ENCODE peak calls at places on chromosomes 11 and 22, in eight cellular contexts. A is AG04450, G is neural progenitor cell, U is colonic mucosa, O is aorta, C is left ventricle myocardium inferior, P is GM23248, Z is heart left ventricle. X is an unnamed sample.

GRCh38 chr11:111565111-111565720 is 24.7 kb downstream of the LAYN start:
- DNase-seq in U (peak), Z (peak), O (no peak), G (peak), P (peak), C (peak), A (no peak), X (no peak)

GRCh38 chr11:120182790-120183491 is 27.9 kb upstream of the OAF start:
- DNase-seq in O (peak), A (no peak), G (no peak), Z (peak), P (peak), U (peak), C (peak), X (peak)

GRCh38 chr11:30128269-30128932 is 102.4 kb upstream of the FSHB start:
- DNase-seq in P (peak), U (no peak), G (peak), Z (no peak), O (no peak), A (peak), C (no peak), X (no peak)

GRCh38 chr11:59560702-59561469 is 49.5 kb downstream of the OR4D9 start:
- DNase-seq in U (peak), G (peak), C (peak), A (no peak), O (peak), Z (peak), P (peak), X (peak)

GRCh38 chr22:44891791-44892190 is 118.0 kb downstream of the PHF21B start:
- DNase-seq in P (no peak), O (peak), A (no peak), Z (no peak), U (no peak), C (no peak), G (no peak), X (peak)

GRCh38 chr11:65432133-65432650 is 9.6 kb downstream of the NEAT1 start:
- DNase-seq in P (peak), O (no peak), C (no peak), Z (no peak), G (no peak), A (no peak), U (no peak), X (no peak)

GRCh38 chr22:40477683-40478348 is 107.4 kb downstream of the SGSM3 start:
- DNase-seq in O (no peak), U (no peak), C (no peak), P (no peak), G (no peak), A (no peak), Z (no peak), X (no peak)

GRCh38 chr11:110446594-110446993 is 16.8 kb downstream of the FDX1 start:
- DNase-seq in U (no peak), A (no peak), C (no peak), Z (no peak), P (no peak), G (no peak), O (no peak), X (no peak)

GRCh38 chr11:134062255-134063030 is 6.4 kb upstream of the JAM3 start:
- DNase-seq in Z (no peak), G (no peak), U (no peak), O (no peak), C (no peak), P (no peak), A (no peak), X (no peak)

GRCh38 chr22:37482244-37482643 is 3.9 kb downstream of the MFNG start:
- DNase-seq in G (no peak), U (no peak), A (no peak), C (no peak), Z (no peak), O (no peak), P (no peak), X (no peak)

GRCh38 chr11:76656571-76657081 is 13.9 kb downstream of the LRRC32 start:
- DNase-seq in C (no peak), P (no peak), O (peak), A (no peak), Z (peak), U (peak), G (no peak), X (peak)

GRCh38 chr22:22880645-22881044 is 7.0 kb upstream of the IGLL5 start:
- DNase-seq in C (no peak), U (no peak), P (no peak), A (no peak), G (no peak), Z (no peak), O (no peak), X (no peak)

GRCh38 chr11:99452076-99452475 is 431.3 kb downstream of the CNTN5 start:
- DNase-seq in G (no peak), Z (no peak), C (no peak), U (no peak), O (no peak), P (no peak), A (no peak), X (no peak)

GRCh38 chr11:112797072-112797471 is 164.1 kb upstream of the NCAM1 start:
- DNase-seq in G (peak), C (no peak), U (no peak), P (no peak), Z (no peak), O (no peak), A (no peak), X (no peak)

GRCh38 chr11:107844041-107844440 is 14.5 kb downstream of the SLC35F2 start:
- DNase-seq in Z (no peak), G (no peak), A (no peak), C (no peak), U (no peak), P (peak), O (no peak), X (no peak)

GRCh38 chr22:47205562-47205961 is 443.1 kb downstream of the TBC1D22A start:
- DNase-seq in O (no peak), G (no peak), U (no peak), A (no peak), Z (no peak), P (no peak), C (no peak), X (no peak)

GRCh38 chr11:74778581-74778980 is 29.9 kb downstream of the RNF169 start:
- DNase-seq in Z (no peak), A (no peak), G (no peak), O (no peak), C (no peak), U (no peak), P (no peak), X (no peak)

GRCh38 chr11:110297082-110297725 is 790 bp upstream of the RDX start:
- DNase-seq in C (no peak), P (peak), Z (no peak), O (no peak), A (no peak), U (no peak), G (no peak), X (no peak)

GRCh38 chr11:113242767-113243397 is 71.5 kb upstream of the TTC12 start:
- DNase-seq in Z (no peak), U (no peak), C (no peak), G (peak), P (peak), O (no peak), A (no peak), X (no peak)

GRCh38 chr11:117995472-117995871 is 9.3 kb downstream of the IL10RA start:
- DNase-seq in U (no peak), O (no peak), P (no peak), Z (no peak), A (no peak), G (no peak), C (no peak), X (no peak)
- H3K4me3 ChIP-seq in U (no peak), O (no peak), P (no peak), Z (no peak), A (no peak), G (no peak), C (no peak), X (no peak)

DNA sequence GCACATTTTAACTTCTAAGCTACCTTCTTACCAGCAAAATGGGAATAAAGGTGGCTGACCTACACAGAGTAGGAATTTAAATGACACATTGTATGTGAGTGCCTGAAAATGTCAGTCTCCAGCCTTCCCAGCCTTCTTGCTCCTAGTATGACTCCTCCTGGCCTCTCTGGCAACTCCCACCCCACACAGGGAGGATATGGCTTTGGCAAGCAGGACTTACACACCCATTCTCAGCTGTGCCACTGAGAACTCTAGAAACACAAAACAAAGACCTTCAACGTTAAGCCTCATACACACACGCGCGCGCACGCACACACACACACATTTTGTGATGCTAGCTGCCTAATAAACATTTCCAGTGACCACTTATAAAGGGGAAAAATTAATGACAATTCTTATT is 65.8 kb downstream of the PACSIN2 start:
- DNase-seq in G (no peak), U (no peak), P (peak), C (no peak), Z (peak), A (no peak), O (peak), X (no peak)
- H3K27ac ChIP-seq in G (no peak), U (no peak), P (peak), C (peak), Z (peak), A (no peak), O (no peak), X (no peak)

DNA sequence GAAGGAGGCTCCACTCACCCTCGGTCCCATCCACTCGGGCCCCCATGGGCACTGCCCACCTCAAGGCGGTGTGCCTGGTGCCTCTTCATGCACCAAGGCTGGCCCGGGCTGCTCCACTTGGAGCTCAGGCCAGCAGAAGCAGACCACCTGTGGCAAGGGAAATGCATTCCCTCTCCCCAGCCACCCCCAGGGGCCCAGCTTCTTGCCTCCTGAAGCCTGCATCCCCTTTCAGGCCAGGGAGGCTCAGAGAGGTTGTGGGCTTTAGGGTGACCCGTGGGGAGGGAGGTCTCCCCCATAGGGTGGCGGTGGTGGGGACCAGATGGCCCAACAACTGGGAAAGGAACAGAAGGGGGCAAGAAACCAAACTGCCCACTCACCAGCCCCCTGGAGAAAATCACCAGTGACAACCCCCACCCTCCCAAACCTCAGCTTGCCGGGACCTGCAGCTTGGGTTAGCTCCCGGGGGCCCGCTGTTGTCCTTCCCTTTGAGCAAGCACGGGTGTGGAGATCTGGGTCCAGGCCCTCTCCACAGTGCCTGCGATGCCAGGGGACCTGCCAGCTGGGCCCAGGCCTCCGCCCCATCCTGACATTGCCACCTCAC is 8.4 kb downstream of the CBX6 start:
- DNase-seq in G (no peak), C (no peak), Z (no peak), P (no peak), A (no peak), U (no peak), O (peak), X (peak)
- H3K4me3 ChIP-seq in G (no peak), C (no peak), Z (no peak), P (no peak), A (no peak), U (no peak), O (no peak), X (no peak)

GRCh38 chr22:39242809-39243442 is 1.9 kb downstream of the PDGFB start:
- DNase-seq in C (no peak), O (no peak), P (no peak), A (no peak), Z (peak), G (peak), U (peak), X (no peak)

GRCh38 chr22:39242389-39242808 is 2.4 kb downstream of the PDGFB start:
- DNase-seq in Z (peak), C (no peak), O (no peak), G (peak), A (no peak), P (no peak), U (no peak), X (no peak)

GRCh38 chr22:39243443-39244072 is 1.2 kb downstream of the PDGFB start:
- DNase-seq in P (no peak), A (no peak), O (no peak), U (no peak), G (peak), Z (peak), C (no peak), X (no peak)

GRCh38 chr22:39240841-39241631 is 3.7 kb downstream of the PDGFB start:
- DNase-seq in Z (peak), A (no peak), G (peak), P (peak), U (peak), C (peak), O (no peak), X (no peak)

DNA sequence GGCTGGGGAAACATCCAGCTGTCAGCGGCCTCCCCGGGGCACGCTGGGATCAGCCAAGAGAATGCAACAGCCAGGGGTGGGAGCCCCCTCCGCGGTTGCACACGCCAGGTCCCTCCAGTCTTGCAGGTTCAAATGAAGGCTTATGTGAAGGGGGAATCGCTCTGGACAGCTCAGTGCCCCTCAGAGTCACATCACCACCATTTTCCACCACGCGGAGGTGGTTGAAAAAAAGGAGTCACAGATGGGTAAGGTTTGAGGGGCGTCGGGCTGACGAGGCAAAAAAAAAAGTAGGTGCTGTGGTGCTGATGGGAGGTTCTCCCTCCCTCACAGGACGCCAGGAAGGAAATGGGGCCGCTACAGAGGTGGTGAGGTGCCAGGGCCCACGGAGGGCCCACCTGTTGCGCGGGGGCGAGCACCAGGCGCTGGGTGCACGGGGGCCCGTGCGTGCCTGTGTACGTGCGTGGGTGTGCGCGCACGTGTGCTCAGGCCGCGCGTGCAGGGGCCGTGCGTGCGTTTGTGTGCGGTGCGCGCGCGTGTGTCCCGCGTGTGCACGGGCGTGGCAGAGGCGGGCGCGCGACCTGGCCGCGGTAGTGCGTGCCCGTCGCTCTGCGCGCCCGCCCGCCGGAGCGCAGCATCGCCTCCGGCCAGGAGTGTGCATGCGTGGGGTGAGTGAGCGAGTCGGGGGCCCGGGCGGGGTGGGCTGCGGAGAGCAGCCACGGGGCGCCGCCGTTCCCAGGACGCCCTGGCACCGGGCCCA is 3.0 kb downstream of the PDGFB start:
- DNase-seq in C (no peak), O (no peak), P (peak), A (no peak), G (no peak), Z (peak), U (no peak), X (no peak)
- H3K27ac ChIP-seq in C (peak), O (no peak), P (no peak), A (no peak), G (no peak), Z (peak), U (no peak), X (peak)

GRCh38 chr22:18075101-18075730 is 2.6 kb upstream of the PEX26 start:
- DNase-seq in C (no peak), A (no peak), G (no peak), U (no peak), P (no peak), O (no peak), Z (no peak), X (peak)

GRCh38 chr22:18077087-18077638 is 627 bp upstream of the PEX26 start:
- DNase-seq in A (no peak), C (no peak), O (no peak), Z (no peak), U (no peak), P (no peak), G (no peak), X (no peak)

GRCh38 chr22:18077639-18078328 is at the start of gene PEX26:
- DNase-seq in A (peak), G (peak), Z (peak), U (peak), P (peak), C (peak), O (peak), X (peak)

GRCh38 chr22:18078329-18079041 is 695 bp downstream of the PEX26 start:
- DNase-seq in U (peak), Z (peak), C (no peak), G (no peak), O (peak), P (peak), A (no peak), X (peak)

DNA sequence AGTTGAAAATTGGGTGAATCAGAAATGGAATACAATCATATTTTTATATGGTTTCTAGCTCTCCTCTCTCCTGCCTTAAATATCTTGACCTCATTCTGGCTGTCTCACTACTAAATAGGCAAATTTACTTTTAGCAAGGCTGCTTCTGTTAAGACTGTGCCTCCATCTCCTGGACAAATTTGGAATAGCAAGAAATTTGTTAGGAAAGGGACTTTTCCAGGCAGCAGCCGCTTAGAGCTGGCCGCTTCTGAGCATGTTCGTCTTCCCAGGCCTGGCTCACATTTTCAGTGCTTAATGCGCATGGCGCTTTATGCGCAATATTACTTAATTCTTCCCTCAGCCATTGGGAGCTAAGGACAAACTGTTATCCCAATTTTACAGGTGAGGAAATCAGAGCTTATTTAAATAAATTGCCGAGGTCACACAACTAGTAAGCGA is 1.7 kb upstream of the PEX26 start:
- DNase-seq in P (peak), Z (peak), C (no peak), U (peak), A (peak), O (peak), G (peak), X (peak)
- H3K4me3 ChIP-seq in P (peak), Z (no peak), C (peak), U (no peak), A (no peak), O (no peak), G (no peak), X (no peak)

GRCh38 chr11:569273-569885 is 6.9 kb upstream of the PHRF1 start:
- DNase-seq in G (peak), U (no peak), P (peak), O (no peak), C (peak), A (no peak), Z (peak), X (no peak)
- H3K27ac ChIP-seq in G (no peak), U (peak), P (peak), O (no peak), C (peak), A (no peak), Z (peak), X (peak)

GRCh38 chr22:50473088-50473487 is 1.7 kb downstream of the SBF1 start:
- DNase-seq in C (no peak), U (peak), G (peak), P (peak), Z (no peak), O (no peak), A (no peak), X (no peak)

GRCh38 chr22:50471962-50472361 is 2.9 kb downstream of the SBF1 start:
- DNase-seq in A (no peak), G (no peak), U (no peak), Z (no peak), P (no peak), C (no peak), O (no peak), X (no peak)

GRCh38 chr22:50470491-50470890 is 4.3 kb downstream of the SBF1 start:
- DNase-seq in C (no peak), O (no peak), G (no peak), Z (no peak), A (no peak), P (no peak), U (peak), X (no peak)

GRCh38 chr22:50469377-50470305 is 5.2 kb downstream of the SBF1 start:
- DNase-seq in Z (no peak), O (no peak), A (no peak), G (no peak), C (peak), U (peak), P (peak), X (peak)

GRCh38 chr22:50471197-50471847 is 3.5 kb downstream of the SBF1 start:
- DNase-seq in O (no peak), Z (no peak), G (no peak), C (no peak), P (no peak), A (no peak), U (no peak), X (no peak)
- H3K4me3 ChIP-seq in O (no peak), Z (no peak), G (no peak), C (no peak), P (no peak), A (no peak), U (peak), X (no peak)

DNA sequence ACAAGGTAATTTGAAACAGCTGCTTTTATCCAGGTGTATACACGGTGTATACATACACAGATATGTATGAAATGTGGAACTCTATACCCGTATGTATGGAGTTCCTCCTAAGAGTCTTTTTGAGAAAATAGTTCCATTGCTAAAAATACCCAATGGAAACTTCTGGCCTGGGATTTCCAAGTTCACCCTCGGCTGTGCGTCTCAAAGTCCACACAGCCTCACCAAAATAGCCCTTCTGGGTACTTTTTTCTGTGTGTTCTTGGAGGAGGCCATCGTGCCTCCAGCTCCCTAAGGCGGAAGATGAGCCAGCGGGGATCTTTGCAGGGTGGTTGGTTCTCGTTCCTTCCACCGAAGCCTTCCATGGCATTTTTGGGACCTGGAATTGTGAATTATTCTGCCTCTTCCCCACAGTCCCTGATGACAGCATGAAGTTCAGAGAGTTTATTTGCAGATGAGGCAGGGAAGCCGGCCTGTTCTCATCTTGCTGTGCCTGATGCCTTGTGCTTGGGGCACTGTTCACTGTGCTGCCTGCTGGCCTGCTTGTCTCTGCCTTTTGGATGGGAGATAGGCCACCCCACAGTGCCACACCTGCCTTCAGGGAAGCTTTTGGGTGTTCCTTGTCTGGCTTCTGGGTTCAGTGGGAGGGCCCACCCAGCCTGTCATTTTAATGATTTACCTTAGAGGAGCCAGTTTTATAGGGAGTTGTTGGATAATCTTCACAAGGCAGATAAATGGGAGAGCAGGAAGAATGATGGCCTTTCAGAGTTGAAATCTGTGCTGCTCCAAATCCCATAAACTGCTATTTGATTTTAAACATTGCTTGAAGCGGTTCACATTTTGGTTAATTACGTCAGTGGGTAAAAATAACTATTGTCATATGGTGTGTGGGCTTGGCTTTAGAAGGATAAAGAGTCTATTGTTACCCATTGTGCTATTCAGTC is 112.7 kb upstream of the OR4B1 start:
- DNase-seq in O (no peak), Z (no peak), P (peak), A (no peak), G (no peak), C (no peak), U (peak), X (no peak)
- H3K27ac ChIP-seq in O (peak), Z (peak), P (peak), A (no peak), G (no peak), C (peak), U (peak), X (no peak)